ENCODE peak calls at places on chromosomes 11 and 22, in four cellular contexts. One of them, this sample, is unnamed.

GRCh38 chr11:67644042-67644441 is 4.5 kb upstream of the TBX10 start:
- DNase-seq in pons: no peak
- DNase-seq in astrocyte of the spinal cord: no peak
- DNase-seq in endothelial cell: no peak
- DNase-seq in this sample: peak; percentile 38

GRCh38 chr11:61733120-61733978 is 19.1 kb upstream of the MYRF start:
- DNase-seq in pons: peak; percentile 94
- DNase-seq in astrocyte of the spinal cord: peak; percentile 74
- DNase-seq in endothelial cell: peak; percentile 80
- DNase-seq in this sample: peak; percentile 87

GRCh38 chr22:44316393-44317162 is 3.8 kb upstream of the SHISAL1 start:
- DNase-seq in pons: no peak
- DNase-seq in astrocyte of the spinal cord: no peak
- DNase-seq in endothelial cell: no peak
- DNase-seq in this sample: no peak

GRCh38 chr11:134045799-134046635 is 22.9 kb upstream of the JAM3 start:
- DNase-seq in pons: no peak
- DNase-seq in astrocyte of the spinal cord: no peak
- DNase-seq in endothelial cell: peak; percentile 50
- DNase-seq in this sample: peak; percentile 85

GRCh38 chr11:74926304-74927030 is 22.4 kb downstream of the XRRA1 start:
- DNase-seq in pons: no peak
- DNase-seq in astrocyte of the spinal cord: peak; percentile 55
- DNase-seq in endothelial cell: no peak
- DNase-seq in this sample: no peak

GRCh38 chr22:29116397-29117123 is 43.7 kb downstream of the KREMEN1 start:
- DNase-seq in pons: no peak
- DNase-seq in astrocyte of the spinal cord: no peak
- DNase-seq in endothelial cell: no peak
- DNase-seq in this sample: no peak

GRCh38 chr11:107275632-107276031 is 182.0 kb downstream of the CWF19L2 start:
- DNase-seq in pons: no peak
- DNase-seq in astrocyte of the spinal cord: no peak
- DNase-seq in endothelial cell: no peak
- DNase-seq in this sample: no peak

GRCh38 chr11:24356501-24356900 is 140.4 kb upstream of the LUZP2 start:
- DNase-seq in pons: no peak
- DNase-seq in astrocyte of the spinal cord: no peak
- DNase-seq in endothelial cell: no peak
- DNase-seq in this sample: no peak

GRCh38 chr22:46453006-46453828 is 84.2 kb downstream of the CELSR1 start:
- DNase-seq in pons: no peak
- DNase-seq in astrocyte of the spinal cord: no peak
- DNase-seq in endothelial cell: no peak
- DNase-seq in this sample: no peak

GRCh38 chr11:70483077-70483861 is 84.9 kb downstream of the CTTN start:
- DNase-seq in pons: peak; percentile 34
- DNase-seq in astrocyte of the spinal cord: peak; percentile 75
- DNase-seq in endothelial cell: peak; percentile 54
- DNase-seq in this sample: peak; percentile 34

GRCh38 chr22:39859903-39860588 is 33.5 kb downstream of the ENTHD1 start:
- DNase-seq in pons: no peak
- DNase-seq in astrocyte of the spinal cord: no peak
- DNase-seq in endothelial cell: no peak
- DNase-seq in this sample: no peak

GRCh38 chr11:69718147-69718546 is 14.3 kb upstream of the FGF19 start:
- DNase-seq in pons: no peak
- DNase-seq in astrocyte of the spinal cord: peak; percentile 9
- DNase-seq in endothelial cell: peak; percentile 79
- DNase-seq in this sample: peak; percentile 94

GRCh38 chr11:93908689-93909088 is 58.3 kb upstream of the VSTM5 start:
- DNase-seq in pons: no peak
- DNase-seq in astrocyte of the spinal cord: peak; percentile 92
- DNase-seq in endothelial cell: no peak
- DNase-seq in this sample: no peak

GRCh38 chr22:32723632-32724031 is 77.9 kb upstream of the TIMP3 start:
- DNase-seq in pons: peak; percentile 65
- DNase-seq in astrocyte of the spinal cord: peak; percentile 96
- DNase-seq in endothelial cell: no peak
- DNase-seq in this sample: no peak

GRCh38 chr22:21762712-21763581 is 27.4 kb upstream of the YPEL1 start:
- DNase-seq in pons: no peak
- DNase-seq in astrocyte of the spinal cord: no peak
- DNase-seq in endothelial cell: no peak
- DNase-seq in this sample: no peak

GRCh38 chr11:116473236-116473769 is 299.5 kb downstream of the BUD13 start:
- DNase-seq in pons: no peak
- DNase-seq in astrocyte of the spinal cord: no peak
- DNase-seq in endothelial cell: no peak
- DNase-seq in this sample: peak; percentile 60

GRCh38 chr11:35160902-35161585 is 22.1 kb downstream of the CD44 start:
- DNase-seq in pons: no peak
- DNase-seq in astrocyte of the spinal cord: no peak
- DNase-seq in endothelial cell: no peak
- DNase-seq in this sample: peak; percentile 27

GRCh38 chr11:9758676-9759518 is 95.0 kb downstream of the SWAP70 start:
- DNase-seq in pons: peak; percentile 53
- DNase-seq in astrocyte of the spinal cord: peak; percentile 85
- DNase-seq in endothelial cell: peak; percentile 64
- DNase-seq in this sample: peak; percentile 88

GRCh38 chr11:78424334-78425270 is 7.0 kb upstream of the GAB2 start:
- DNase-seq in pons: peak; percentile 74
- DNase-seq in astrocyte of the spinal cord: no peak
- DNase-seq in endothelial cell: no peak
- DNase-seq in this sample: no peak

GRCh38 chr11:113697075-113697474 is 9.0 kb downstream of the TMPRSS5 start:
- DNase-seq in pons: no peak
- DNase-seq in astrocyte of the spinal cord: no peak
- DNase-seq in endothelial cell: no peak
- DNase-seq in this sample: no peak

GRCh38 chr11:803770-804598 is 1.0 kb downstream of the PIDD1 start:
- DNase-seq in pons: no peak
- DNase-seq in astrocyte of the spinal cord: no peak
- DNase-seq in endothelial cell: no peak
- DNase-seq in this sample: peak; percentile 50

GRCh38 chr11:47672283-47672730 is 29.9 kb upstream of the MTCH2 start:
- DNase-seq in pons: no peak
- DNase-seq in astrocyte of the spinal cord: no peak
- DNase-seq in endothelial cell: no peak
- DNase-seq in this sample: no peak

GRCh38 chr11:58742140-58742539 is 10.4 kb upstream of the GLYAT start:
- DNase-seq in pons: no peak
- DNase-seq in astrocyte of the spinal cord: no peak
- DNase-seq in endothelial cell: no peak
- DNase-seq in this sample: no peak

GRCh38 chr11:63552921-63553320 is 10.3 kb downstream of the PLAAT2 start:
- DNase-seq in pons: no peak
- DNase-seq in astrocyte of the spinal cord: no peak
- DNase-seq in endothelial cell: no peak
- DNase-seq in this sample: no peak

GRCh38 chr11:130737866-130738431 is 178.3 kb downstream of the SNX19 start:
- DNase-seq in pons: no peak
- DNase-seq in astrocyte of the spinal cord: peak; percentile 77
- DNase-seq in endothelial cell: no peak
- DNase-seq in this sample: no peak

GRCh38 chr11:28528217-28528616 is 420.0 kb downstream of the METTL15 start:
- DNase-seq in pons: no peak
- DNase-seq in astrocyte of the spinal cord: no peak
- DNase-seq in endothelial cell: no peak
- DNase-seq in this sample: no peak

GRCh38 chr11:63985812-63986155 is 454 bp upstream of the OTUB1 start:
- DNase-seq in pons: no peak
- DNase-seq in astrocyte of the spinal cord: no peak
- DNase-seq in endothelial cell: no peak
- DNase-seq in this sample: no peak

GRCh38 chr22:38462960-38463784 is 4.7 kb upstream of the KDELR3 start:
- DNase-seq in pons: no peak
- DNase-seq in astrocyte of the spinal cord: no peak
- DNase-seq in endothelial cell: peak; percentile 69
- DNase-seq in this sample: no peak

GRCh38 chr11:62402226-62402625 is 16.6 kb upstream of the SCGB1A1 start:
- DNase-seq in pons: peak; percentile 29
- DNase-seq in astrocyte of the spinal cord: no peak
- DNase-seq in endothelial cell: no peak
- DNase-seq in this sample: no peak

This sample was measured in WERI-Rb-1.